ENCODE peak calls at places on chromosomes 7 and 10, in ten cellular contexts. A, X, P, B, I, K, Q, C, J and U are unnamed samples.

GRCh38 chr7:158409816-158410330 is 177.8 kb downstream of the PTPRN2 start:
- DNase-seq in A (no peak), X (no peak), P (no peak), B (no peak), I (no peak), K (no peak), Q (no peak), C (no peak), J (no peak), U (no peak)

GRCh38 chr7:38382627-38383026 is 109.2 kb upstream of the TARP start:
- DNase-seq in A (no peak), X (peak; percentile 10), P (no peak), B (no peak), I (no peak), K (no peak), Q (no peak), C (no peak), J (no peak), U (no peak)

GRCh38 chr10:12556057-12556456 is 206.7 kb downstream of the CAMK1D start:
- DNase-seq in A (no peak), X (no peak), P (no peak), B (no peak), I (no peak), K (no peak), Q (no peak), C (no peak), J (no peak), U (no peak)

GRCh38 chr7:46089281-46089680 is 168.2 kb upstream of the IGFBP3 start:
- DNase-seq in A (no peak), X (peak; percentile 48), P (no peak), B (no peak), I (no peak), K (no peak), Q (no peak), C (peak; percentile 58), J (no peak), U (no peak)

GRCh38 chr10:7887417-7887816 is 69.1 kb downstream of the TAF3 start:
- DNase-seq in A (no peak), X (peak; percentile 82), P (no peak), B (no peak), I (no peak), K (no peak), Q (no peak), C (peak; percentile 68), J (no peak), U (no peak)

GRCh38 chr10:45040921-45041320 is 40.2 kb downstream of the ZNF22 start:
- DNase-seq in A (no peak), X (peak; percentile 7), P (no peak), B (no peak), I (no peak), K (no peak), Q (no peak), C (peak; percentile 11), J (no peak), U (no peak)

GRCh38 chr7:124030964-124031363 is 1.9 kb downstream of the TMEM229A start:
- DNase-seq in A (no peak), X (no peak), P (no peak), B (no peak), I (no peak), K (no peak), Q (no peak), C (no peak), J (no peak), U (no peak)

GRCh38 chr7:23680417-23681405 is 712 bp downstream of the FAM221A start:
- DNase-seq in A (peak; percentile 26), X (peak; percentile 62), P (peak; percentile 89), B (peak; percentile 41), I (peak; percentile 34), K (peak; percentile 14), Q (peak; percentile 70), C (peak; percentile 24), J (no peak), U (no peak)

GRCh38 chr10:58806970-58807630 is 294.4 kb downstream of the BICC1 start:
- DNase-seq in A (no peak), X (no peak), P (no peak), B (no peak), I (no peak), K (no peak), Q (no peak), C (no peak), J (no peak), U (no peak)

GRCh38 chr10:84683550-84683949 is 355.2 kb downstream of the CCSER2 start:
- DNase-seq in A (no peak), X (no peak), P (no peak), B (no peak), I (no peak), K (no peak), Q (no peak), C (no peak), J (no peak), U (no peak)

GRCh38 chr7:24025094-24025493 is 258.9 kb upstream of the NPY start:
- DNase-seq in A (no peak), X (peak; percentile 8), P (peak; percentile 9), B (no peak), I (no peak), K (no peak), Q (no peak), C (no peak), J (peak; percentile 29), U (no peak)

GRCh38 chr7:114835303-114835702 is 86.6 kb upstream of the MDFIC start:
- DNase-seq in A (no peak), X (no peak), P (no peak), B (no peak), I (no peak), K (no peak), Q (no peak), C (no peak), J (no peak), U (no peak)

GRCh38 chr7:70712942-70713341 is 419.0 kb upstream of the GALNT17 start:
- DNase-seq in A (no peak), X (no peak), P (no peak), B (no peak), I (no peak), K (no peak), Q (no peak), C (no peak), J (no peak), U (no peak)

GRCh38 chr7:70710651-70711050 is 421.3 kb upstream of the GALNT17 start:
- DNase-seq in A (no peak), X (no peak), P (no peak), B (no peak), I (no peak), K (no peak), Q (no peak), C (no peak), J (no peak), U (no peak)

GRCh38 chr7:70714506-70715038 is 417.4 kb upstream of the GALNT17 start:
- DNase-seq in A (no peak), X (no peak), P (no peak), B (no peak), I (no peak), K (no peak), Q (no peak), C (no peak), J (no peak), U (no peak)

GRCh38 chr7:70710011-70710480 is 421.9 kb upstream of the GALNT17 start:
- DNase-seq in A (no peak), X (peak; percentile 76), P (no peak), B (no peak), I (no peak), K (no peak), Q (no peak), C (peak; percentile 28), J (peak; percentile 37), U (no peak)

DNA sequence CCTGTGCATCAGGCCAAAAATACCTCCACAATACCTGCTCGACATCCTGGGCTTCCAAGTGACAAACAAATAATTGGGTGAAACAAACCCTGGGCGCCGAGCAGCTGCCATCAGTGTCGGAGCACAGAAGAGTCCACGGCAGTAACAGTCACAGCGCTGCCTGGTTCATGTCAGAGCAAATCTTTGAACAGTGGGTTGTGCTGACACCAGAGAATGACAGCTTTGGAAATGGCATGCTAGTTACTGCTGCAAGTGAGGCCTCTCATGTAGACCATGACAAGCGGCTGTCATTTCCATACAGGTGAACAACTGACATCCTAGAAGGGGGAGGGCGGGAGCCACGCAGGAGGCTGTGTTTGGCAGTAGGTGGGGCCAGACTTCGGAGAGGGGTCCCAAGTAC is 420.5 kb upstream of the GALNT17 start:
- DNase-seq in A (no peak), X (no peak), P (no peak), B (no peak), I (no peak), K (no peak), Q (no peak), C (no peak), J (no peak), U (no peak)
- H3K4me3 ChIP-seq in A (no peak overlapping the region), X (no peak overlapping the region), P (no peak overlapping the region), B (no peak overlapping the region), I (no peak overlapping the region), K (no peak overlapping the region), Q (no peak overlapping the region), C (no peak overlapping the region), J (no peak overlapping the region), U (no peak overlapping the region)

GRCh38 chr10:14879801-14880193 is 1.1 kb downstream of the SUV39H2 start:
- DNase-seq in A (no peak), X (no peak), P (no peak), B (peak; percentile 19), I (no peak), K (no peak), Q (no peak), C (no peak), J (no peak), U (no peak)
- H3K27ac ChIP-seq in A (no peak overlapping the region), X (peak overlapping the region; percentile 35), P (no peak overlapping the region), B (peak overlapping the region; percentile 84), I (no peak overlapping the region), K (peak overlapping the region; percentile 26), Q (peak overlapping the region; percentile 85), C (no peak overlapping the region), J (no peak overlapping the region), U (peak overlapping the region; percentile 62)

DNA sequence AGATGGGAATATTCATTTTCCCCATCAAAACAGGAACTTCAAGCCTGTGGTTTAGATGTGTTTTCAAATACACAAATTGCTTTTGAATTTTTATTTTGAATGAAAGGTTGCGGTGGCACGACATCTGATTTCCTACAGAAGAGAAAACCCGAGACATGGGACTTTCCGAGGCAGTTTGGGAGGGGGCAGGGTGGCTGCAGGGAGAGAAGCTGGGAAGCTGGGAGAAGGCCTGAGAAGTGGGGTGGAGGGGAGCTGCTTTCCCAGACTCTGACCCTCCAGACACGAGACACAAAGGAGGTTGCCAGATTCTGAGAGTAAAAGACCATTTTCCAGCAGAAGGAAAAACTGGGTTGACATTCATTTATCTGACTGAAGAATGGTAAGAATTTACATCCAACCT is 19.6 kb downstream of the TMEM176A start:
- DNase-seq in A (no peak), X (no peak), P (no peak), B (no peak), I (no peak), K (no peak), Q (no peak), C (no peak), J (no peak), U (no peak)
- H3K4me3 ChIP-seq in A (no peak overlapping the region), X (no peak overlapping the region), P (no peak overlapping the region), B (no peak overlapping the region), I (no peak overlapping the region), K (no peak overlapping the region), Q (no peak overlapping the region), C (no peak overlapping the region), J (no peak overlapping the region), U (no peak overlapping the region)

DNA sequence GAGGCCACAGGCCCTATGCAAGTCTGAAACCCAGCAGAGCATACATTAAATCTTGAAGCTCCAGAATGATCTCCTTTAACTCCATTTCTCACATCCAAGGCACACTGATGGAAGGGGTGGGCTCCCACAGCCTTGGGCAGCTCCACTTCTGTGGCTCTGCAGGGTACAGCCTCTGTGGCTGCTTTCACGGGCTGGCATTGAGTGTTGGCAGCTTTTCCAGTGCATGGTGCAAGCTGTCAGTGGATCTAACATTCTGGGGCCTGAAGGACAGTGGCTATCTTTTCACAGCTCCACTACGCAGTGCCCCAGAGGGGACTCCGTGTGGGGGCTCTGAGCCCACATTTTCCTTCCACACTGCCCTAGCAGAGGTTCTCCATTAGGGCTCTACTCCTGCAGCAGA is 265.7 kb upstream of the MAGI2 start:
- DNase-seq in A (no peak), X (no peak), P (no peak), B (no peak), I (no peak), K (no peak), Q (no peak), C (no peak), J (no peak), U (no peak)
- H3K27ac ChIP-seq in A (no peak overlapping the region), X (no peak overlapping the region), P (no peak overlapping the region), B (no peak overlapping the region), I (no peak overlapping the region), K (no peak overlapping the region), Q (no peak overlapping the region), C (no peak overlapping the region), J (no peak overlapping the region), U (no peak overlapping the region)